ENCODE peak calls at places on chromosome 21, in four cellular contexts. O is upper lobe of left lung; K is fibroblast of lung; H is CD8-positive, alpha-beta memory T cell. Q is an unnamed sample. For H3K4me1, the result is how much of the 10 kb centered on the place peaks cover.

GRCh38 chr21:33231526-33231925 is 1.8 kb downstream of the IFNAR2 start:
- DNase-seq in H (no peak), K (no peak), O (no peak), Q (no peak)

GRCh38 chr21:14263879-14264278 is 47.9 kb downstream of the RBM11 start:
- DNase-seq in H (no peak), K (no peak), O (no peak), Q (no peak)

GRCh38 chr21:26077523-26077922 is 93.0 kb downstream of the APP start:
- DNase-seq in H (no peak), O (no peak), K (no peak), Q (no peak)

GRCh38 chr21:41369915-41370839 is 8.3 kb downstream of the MX2 start:
- DNase-seq in H (peak), K (no peak), O (peak), Q (no peak)

GRCh38 chr21:14675774-14676530 is 129.8 kb upstream of the SAMSN1 start:
- DNase-seq in O (peak), H (peak), K (no peak), Q (no peak)

GRCh38 chr21:17988038-17988437 is 168.9 kb upstream of the C21orf91 start:
- DNase-seq in H (no peak), O (no peak), K (no peak), Q (no peak)

GRCh38 chr21:26766826-26767325 is 78.3 kb downstream of the ADAMTS1 start:
- DNase-seq in H (no peak), K (no peak), O (no peak), Q (no peak)

GRCh38 chr21:17725339-17725738 is 93.8 kb downstream of the C21orf91 start:
- DNase-seq in O (peak), H (no peak), K (no peak), Q (no peak)

GRCh38 chr21:34333150-34333739 is 30.6 kb upstream of the KCNE2 start:
- DNase-seq in O (no peak), H (no peak), K (peak), Q (no peak)

GRCh38 chr21:37257526-37257966 is 9.6 kb downstream of the VPS26C start:
- DNase-seq in K (peak), H (peak), O (peak), Q (no peak)

GRCh38 chr21:33893917-33894316 is 21.7 kb downstream of the ATP5PO start:
- DNase-seq in O (no peak), H (no peak), K (no peak), Q (no peak)

GRCh38 chr21:31180256-31181088 is 142.2 kb upstream of the KRTAP19-8 start:
- DNase-seq in O (no peak), H (no peak), K (peak), Q (no peak)

DNA sequence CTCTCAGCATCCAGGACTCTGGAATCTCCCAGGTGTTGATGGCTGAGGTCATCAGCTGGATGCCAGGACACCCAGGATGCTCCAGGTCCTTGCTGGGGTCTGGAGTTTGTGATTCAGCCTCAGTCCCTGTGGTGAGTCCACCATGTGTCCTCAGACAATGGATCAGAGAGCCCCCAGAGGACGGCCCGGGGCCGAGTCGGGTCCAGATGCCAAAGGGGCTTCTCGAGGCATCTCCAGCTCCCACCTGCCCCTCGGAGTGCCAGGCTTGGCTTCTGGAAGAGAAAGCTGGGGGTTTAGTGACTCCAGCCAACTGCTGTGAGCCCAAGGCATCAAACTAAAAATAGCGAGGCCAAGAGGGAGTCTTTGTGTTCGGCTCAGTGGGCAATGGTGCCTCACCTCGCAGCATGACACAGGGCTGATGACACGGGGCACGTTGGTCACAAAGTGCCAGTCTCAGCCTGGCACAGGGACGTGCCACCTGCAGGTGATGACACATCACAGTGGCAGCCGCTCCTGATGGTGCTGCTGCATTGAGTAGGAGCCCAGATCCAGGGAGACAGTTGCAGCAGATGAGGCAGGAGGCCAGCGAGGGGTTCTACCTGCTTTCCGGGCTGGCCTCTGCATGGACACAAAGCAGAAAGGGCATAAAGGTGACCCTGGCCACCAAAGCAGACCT is 10.6 kb downstream of the PDE9A start:
- DNase-seq in K (no peak), H (no peak), O (no peak), Q (no peak)
- H3K4me1 ChIP-seq in K (under half), H (under half), O (under half), Q (under half)

GRCh38 chr21:35586305-35586704 is 474.0 kb downstream of the SETD4 start:
- DNase-seq in K (no peak), O (no peak), H (no peak), Q (no peak)

GRCh38 chr21:35587841-35588390 is 472.4 kb downstream of the SETD4 start:
- DNase-seq in K (no peak), O (no peak), H (no peak), Q (no peak)

GRCh38 chr21:35583566-35584216 is 476.6 kb downstream of the SETD4 start:
- DNase-seq in K (no peak), H (no peak), O (no peak), Q (no peak)

GRCh38 chr21:35585155-35585554 is 475.2 kb downstream of the SETD4 start:
- DNase-seq in K (peak), H (no peak), O (no peak), Q (no peak)

DNA sequence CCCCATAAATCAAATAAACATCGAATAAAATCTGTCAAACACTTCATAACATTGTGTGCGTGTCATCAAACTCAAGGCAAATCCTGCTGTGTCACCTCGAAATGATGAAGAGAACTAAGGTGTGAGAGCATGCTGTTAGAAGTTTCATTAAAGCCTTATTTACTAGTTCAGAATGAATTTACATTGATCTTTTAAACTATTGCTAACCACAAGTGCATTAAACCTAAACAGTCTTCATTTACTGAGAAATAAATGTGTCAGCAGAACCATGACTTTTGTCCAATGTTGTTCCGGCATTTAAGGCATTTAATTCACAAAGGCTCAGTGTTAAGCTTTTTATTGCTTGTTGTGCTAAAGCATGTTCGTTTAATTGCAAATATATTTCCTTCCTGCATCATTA is 474.4 kb downstream of the SETD4 start:
- DNase-seq in O (no peak), K (no peak), H (no peak), Q (no peak)
- H3K4me1 ChIP-seq in O (under half), K (under half), H (under half), Q (under half)

GRCh38 chr21:42522771-42523170 is 9.1 kb downstream of the SLC37A1 start:
- DNase-seq in H (no peak), O (peak), K (no peak), Q (no peak)

GRCh38 chr21:42521384-42521783 is 7.7 kb downstream of the SLC37A1 start:
- DNase-seq in H (no peak), K (no peak), O (no peak), Q (no peak)

GRCh38 chr21:42523211-42523610 is 9.6 kb downstream of the SLC37A1 start:
- DNase-seq in H (no peak), O (peak), K (no peak), Q (no peak)

GRCh38 chr21:42521805-42522204 is 8.2 kb downstream of the SLC37A1 start:
- DNase-seq in H (no peak), O (no peak), K (no peak), Q (no peak)

GRCh38 chr21:42522271-42522670 is 8.6 kb downstream of the SLC37A1 start:
- DNase-seq in O (no peak), H (no peak), K (no peak), Q (no peak)
- H3K4me1 ChIP-seq in O (under half), H (under half), K (under half), Q (under half)

DNA sequence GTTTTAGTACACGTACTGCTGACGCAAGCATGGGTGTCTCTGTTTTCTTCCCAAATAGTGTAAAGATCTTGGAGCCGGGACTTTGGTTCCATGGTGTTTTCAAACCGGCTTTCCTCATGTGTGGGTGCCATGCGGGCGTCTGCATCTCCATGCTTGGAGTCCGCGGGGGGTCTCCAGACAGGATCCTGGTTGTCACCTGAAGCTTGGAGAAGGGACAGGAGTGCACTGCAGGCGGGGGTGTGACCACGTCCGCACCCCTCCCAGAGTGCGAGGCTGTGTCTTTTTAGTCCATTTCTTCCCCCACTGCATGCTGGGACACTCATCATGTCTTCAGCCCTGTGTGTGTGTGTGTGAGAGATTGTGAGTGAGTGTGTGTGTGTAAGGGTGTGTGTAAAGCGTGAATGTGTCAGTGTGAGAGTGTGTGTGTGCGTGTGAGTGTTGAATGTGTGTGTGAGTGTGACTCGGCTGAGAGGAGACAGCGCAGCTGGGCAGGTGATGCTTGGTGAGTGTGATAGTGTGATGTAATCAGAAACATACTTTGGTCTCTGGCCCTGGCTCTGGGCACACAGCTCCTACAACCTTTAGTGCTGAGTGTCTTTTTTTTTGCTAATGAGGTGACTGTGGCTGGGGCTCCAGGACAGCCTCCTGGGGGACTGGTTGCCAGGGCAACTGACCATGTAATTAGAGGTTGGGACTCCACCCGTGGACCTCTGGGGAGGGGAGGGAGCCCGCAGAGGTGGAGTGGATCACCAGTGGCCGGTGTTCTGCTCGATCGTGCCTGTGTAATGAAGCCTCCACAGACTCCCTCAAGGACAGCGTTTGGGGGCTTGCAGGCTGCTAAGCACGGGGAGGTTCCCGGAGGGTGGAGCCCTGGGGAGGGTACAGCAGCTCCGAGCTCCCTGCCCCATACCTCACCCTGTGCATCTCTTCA is 55.1 kb downstream of the AGPAT3 start:
- DNase-seq in H (no peak), K (no peak), O (no peak), Q (no peak)
- H3K4me1 ChIP-seq in H (half or more), K (under half), O (under half), Q (under half)

GRCh38 chr21:24395320-24395933 is 1211.9 kb downstream of the MRPL39 start:
- DNase-seq in O (no peak), K (peak), H (no peak), Q (no peak)
- H3K4me1 ChIP-seq in O (under half), K (under half), H (under half), Q (under half)

GRCh38 chr21:43824250-43824882 is 35.0 kb downstream of the RRP1 start:
- DNase-seq in K (peak), O (no peak), H (no peak), Q (no peak)

GRCh38 chr21:43825936-43826622 is 36.7 kb downstream of the RRP1 start:
- DNase-seq in H (no peak), O (no peak), K (peak), Q (no peak)

GRCh38 chr21:43826623-43826974 is 37.2 kb downstream of the RRP1 start:
- DNase-seq in H (no peak), K (no peak), O (no peak), Q (no peak)

GRCh38 chr21:43825610-43825935 is 36.2 kb downstream of the RRP1 start:
- DNase-seq in K (no peak), H (no peak), O (no peak), Q (no peak)

DNA sequence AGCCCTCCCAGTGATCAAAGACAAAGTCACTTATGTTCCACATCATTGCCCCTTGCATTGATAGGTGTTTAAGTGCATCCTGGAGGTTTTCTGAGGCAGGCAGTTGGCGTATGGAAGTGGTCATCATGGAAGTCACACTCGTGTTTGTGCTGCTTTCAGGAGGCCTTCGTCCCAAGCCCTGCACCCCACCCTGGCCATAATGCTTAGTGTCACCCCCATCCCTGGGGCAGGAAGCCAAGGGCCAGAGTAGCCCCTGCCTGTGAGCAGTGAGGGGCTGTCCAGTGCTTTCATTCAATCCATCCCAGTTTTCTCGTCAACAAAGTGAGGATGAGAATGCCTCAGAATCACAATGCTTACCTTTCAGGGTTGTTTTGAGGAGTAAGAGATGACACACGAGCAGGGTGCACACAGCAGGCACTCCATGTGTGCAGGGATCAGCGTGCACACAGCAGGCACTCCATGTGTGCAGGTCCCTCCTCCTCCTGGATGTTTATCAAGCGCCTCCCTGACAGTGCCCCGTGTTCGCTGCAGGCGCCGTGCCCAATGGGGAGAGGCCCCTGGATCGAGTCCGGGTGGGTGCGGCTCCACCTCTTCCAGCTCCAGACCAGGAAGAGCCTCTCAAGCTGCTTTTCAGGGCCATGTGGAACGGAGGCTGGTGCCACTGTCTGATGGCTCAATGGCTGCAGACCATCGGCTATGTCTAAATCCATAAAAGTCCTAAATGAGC is 35.7 kb downstream of the RRP1 start:
- DNase-seq in H (no peak), O (no peak), K (no peak), Q (no peak)
- H3K4me1 ChIP-seq in H (under half), O (under half), K (under half), Q (under half)

DNA sequence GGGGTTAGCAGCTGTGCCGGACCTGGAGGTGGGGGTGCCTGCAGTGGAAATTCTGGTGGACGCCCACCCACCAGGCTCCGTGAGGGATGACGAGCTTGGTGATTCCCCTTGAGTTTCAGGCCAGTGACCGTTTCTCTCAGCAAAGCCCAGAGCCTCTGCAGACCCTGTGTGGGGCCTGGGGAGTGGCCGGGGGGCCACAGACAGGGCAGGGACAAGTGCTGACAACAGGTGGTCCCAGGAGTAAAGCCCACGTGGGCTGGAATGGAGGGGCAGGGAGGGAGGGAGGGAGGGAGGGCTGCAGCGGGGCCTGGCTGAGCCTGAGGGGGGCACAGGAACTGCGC is 52.8 kb downstream of the COL18A1 start:
- DNase-seq in H (no peak), K (no peak), O (no peak), Q (no peak)
- H3K4me1 ChIP-seq in H (under half), K (under half), O (under half), Q (under half)

GRCh38 chr21:44874240-44874496 is 678 bp upstream of the PTTG1IP start:
- DNase-seq in K (no peak), O (no peak), H (no peak), Q (no peak)
- H3K4me1 ChIP-seq in K (under half), O (under half), H (under half), Q (under half)

Q was measured in tibial nerve.